ENCODE peak calls at places on chromosome 2, in eight cellular contexts. U is H1, Y is A549, W is HCT116, J is K562, G is GM12878, V is HepG2, B is endothelial cell of umbilical vein. A is an unnamed sample.

GRCh38 chr2:168217920-168218319 is 29.5 kb downstream of the STK39 start:
- DNase-seq in G (no peak), W (no peak), Y (no peak), B (no peak), J (no peak), V (no peak), U (no peak), A (peak)

GRCh38 chr2:38959938-38960608 is 70.4 kb downstream of the ARHGEF33 start:
- DNase-seq in W (no peak), G (no peak), B (peak), U (peak), J (no peak), V (no peak), Y (no peak), A (peak)

GRCh38 chr2:220533485-220533884 is 906.1 kb downstream of the SLC4A3 start:
- DNase-seq in V (peak), W (peak), B (no peak), J (peak), Y (peak), G (peak), U (no peak), A (peak)

GRCh38 chr2:26914286-26914962 is 56.0 kb upstream of the MAPRE3 start:
- DNase-seq in J (no peak), Y (no peak), B (no peak), V (no peak), W (no peak), U (no peak), G (no peak), A (no peak)

GRCh38 chr2:98478088-98478551 is 33.5 kb downstream of the INPP4A start:
- DNase-seq in W (no peak), Y (no peak), J (no peak), G (no peak), B (no peak), U (no peak), V (no peak), A (no peak)

GRCh38 chr2:237966565-237967462 is at the start of gene UBE2F:
- DNase-seq in W (peak), J (peak), G (peak), Y (peak), B (peak), V (peak), U (peak), A (peak)

GRCh38 chr2:238314576-238314975 is 5.7 kb upstream of the TRAF3IP1 start:
- DNase-seq in G (no peak), V (no peak), B (no peak), Y (no peak), W (no peak), U (no peak), J (no peak), A (no peak)

GRCh38 chr2:88054300-88055048 is 1.1 kb downstream of the KRCC1 start:
- DNase-seq in B (no peak), V (no peak), Y (no peak), W (no peak), J (peak), U (no peak), G (no peak), A (no peak)

GRCh38 chr2:42031783-42032620 is 15.8 kb upstream of the PKDCC start:
- DNase-seq in U (no peak), J (no peak), G (no peak), Y (no peak), B (no peak), W (no peak), V (no peak), A (no peak)

GRCh38 chr2:134927195-134927594 is 8.6 kb downstream of the CCNT2 start:
- DNase-seq in B (no peak), G (no peak), U (no peak), V (no peak), Y (peak), J (peak), W (no peak), A (peak)

GRCh38 chr2:20584637-20585321 is 66.1 kb downstream of the HS1BP3 start:
- DNase-seq in W (peak), G (no peak), J (no peak), Y (peak), B (peak), U (peak), V (peak), A (peak)

GRCh38 chr2:204706939-204707338 is 161.7 kb downstream of the PARD3B start:
- DNase-seq in G (no peak), Y (no peak), V (no peak), W (no peak), J (no peak), B (no peak), U (no peak), A (peak)

GRCh38 chr2:19617251-19617650 is 258.8 kb upstream of the OSR1 start:
- DNase-seq in V (no peak), Y (peak), U (no peak), W (no peak), J (no peak), G (no peak), B (no peak), A (no peak)

GRCh38 chr2:135547311-135547710 is 16.0 kb downstream of the R3HDM1 start:
- DNase-seq in J (no peak), B (no peak), G (no peak), V (no peak), W (no peak), Y (no peak), U (no peak), A (no peak)

GRCh38 chr2:136894007-136894634 is 128.8 kb downstream of the THSD7B start:
- DNase-seq in G (no peak), U (no peak), B (no peak), Y (no peak), W (no peak), V (no peak), J (no peak), A (no peak)

GRCh38 chr2:25290811-25291510 is 50.8 kb downstream of the DNMT3A start:
- DNase-seq in V (no peak), J (no peak), U (no peak), G (no peak), B (peak), W (no peak), Y (no peak), A (peak)

GRCh38 chr2:218270721-218271486 is 585 bp downstream of the PNKD start:
- DNase-seq in B (peak), G (no peak), Y (no peak), W (no peak), V (no peak), J (no peak), U (no peak), A (no peak)

GRCh38 chr2:18432999-18433398 is 127.5 kb downstream of the RDH14 start:
- DNase-seq in B (no peak), U (no peak), G (no peak), J (no peak), W (no peak), V (no peak), Y (no peak), A (no peak)

GRCh38 chr2:109063326-109063670 is 65.7 kb upstream of the SH3RF3 start:
- DNase-seq in B (no peak), W (no peak), J (no peak), Y (no peak), V (no peak), U (no peak), G (no peak), A (no peak)

GRCh38 chr2:144545787-144546186 is 25.9 kb upstream of the ZEB2 start:
- DNase-seq in Y (no peak), W (no peak), V (no peak), J (no peak), B (no peak), G (no peak), U (no peak), A (no peak)

GRCh38 chr2:144547512-144547911 is 27.6 kb upstream of the ZEB2 start:
- DNase-seq in W (no peak), B (no peak), J (no peak), V (no peak), G (no peak), Y (no peak), U (no peak), A (no peak)

GRCh38 chr2:144548532-144549191 is 28.7 kb upstream of the ZEB2 start:
- DNase-seq in U (no peak), Y (no peak), G (no peak), J (no peak), V (no peak), W (no peak), B (no peak), A (no peak)

GRCh38 chr2:144548088-144548487 is 28.2 kb upstream of the ZEB2 start:
- DNase-seq in B (no peak), G (no peak), Y (no peak), J (no peak), V (no peak), U (no peak), W (no peak), A (no peak)

GRCh38 chr2:144546933-144547332 is 27.0 kb upstream of the ZEB2 start:
- DNase-seq in J (no peak), W (no peak), Y (no peak), G (no peak), B (peak), V (no peak), U (no peak), A (peak)
- H3K4me2 ChIP-seq in J (no peak), W (no peak), Y (no peak), G (no peak), B (no peak), V (no peak), U (no peak), A (no peak)

DNA sequence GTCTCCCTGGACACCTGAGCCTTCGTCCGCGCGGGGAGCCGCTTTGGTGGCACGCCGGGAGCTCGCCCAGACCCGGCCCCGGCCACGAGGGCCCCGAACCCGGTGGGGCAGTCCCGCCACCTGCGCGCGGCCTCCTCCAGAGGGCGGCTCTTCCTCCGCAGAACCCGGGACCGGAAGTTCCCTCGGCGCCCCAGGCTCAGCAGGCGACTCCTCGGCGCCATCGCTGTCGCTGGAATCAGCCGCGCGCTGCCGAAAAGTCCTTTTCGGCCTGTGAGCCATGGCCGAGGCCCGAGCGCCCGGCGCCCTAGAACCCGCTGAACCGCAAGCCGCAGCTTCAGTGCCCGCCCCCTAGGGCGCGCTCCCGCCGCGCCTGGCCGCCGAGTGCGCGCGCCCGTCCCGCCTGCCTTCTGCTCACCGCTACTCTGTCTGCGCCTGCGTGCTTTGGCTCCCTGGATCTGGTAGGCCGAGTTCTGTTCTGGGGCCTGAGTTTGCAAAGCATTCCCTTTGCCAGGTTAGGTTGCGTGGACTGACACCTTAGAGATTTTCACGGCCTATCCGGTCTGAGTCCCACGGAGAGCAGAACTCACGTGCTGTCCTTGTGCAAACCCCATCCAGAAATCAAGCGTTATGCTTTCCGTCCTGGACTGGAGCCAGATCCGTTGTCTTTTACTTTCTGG is at the start of gene GCFC2:
- DNase-seq in J (peak), W (peak), B (peak), G (peak), Y (peak), V (peak), U (peak), A (peak)
- TF ChIP-seq POLR2A in J (peak), W (peak), B (peak), G (peak), Y (peak), V (peak), U (peak), A (peak)

GRCh38 chr2:9197916-9198315 is 8.7 kb upstream of the ASAP2 start:
- DNase-seq in U (no peak), W (no peak), J (no peak), V (no peak), B (no peak), G (no peak), Y (no peak), A (no peak)

GRCh38 chr2:9200634-9201015 is 6.0 kb upstream of the ASAP2 start:
- DNase-seq in B (no peak), U (no peak), V (no peak), G (no peak), Y (no peak), J (no peak), W (no peak), A (no peak)

GRCh38 chr2:9201185-9201891 is 5.3 kb upstream of the ASAP2 start:
- DNase-seq in B (peak), G (no peak), W (no peak), J (peak), U (no peak), V (no peak), Y (no peak), A (peak)

GRCh38 chr2:9203006-9203405 is 3.6 kb upstream of the ASAP2 start:
- DNase-seq in G (no peak), B (no peak), Y (no peak), W (no peak), J (no peak), V (no peak), U (no peak), A (no peak)

DNA sequence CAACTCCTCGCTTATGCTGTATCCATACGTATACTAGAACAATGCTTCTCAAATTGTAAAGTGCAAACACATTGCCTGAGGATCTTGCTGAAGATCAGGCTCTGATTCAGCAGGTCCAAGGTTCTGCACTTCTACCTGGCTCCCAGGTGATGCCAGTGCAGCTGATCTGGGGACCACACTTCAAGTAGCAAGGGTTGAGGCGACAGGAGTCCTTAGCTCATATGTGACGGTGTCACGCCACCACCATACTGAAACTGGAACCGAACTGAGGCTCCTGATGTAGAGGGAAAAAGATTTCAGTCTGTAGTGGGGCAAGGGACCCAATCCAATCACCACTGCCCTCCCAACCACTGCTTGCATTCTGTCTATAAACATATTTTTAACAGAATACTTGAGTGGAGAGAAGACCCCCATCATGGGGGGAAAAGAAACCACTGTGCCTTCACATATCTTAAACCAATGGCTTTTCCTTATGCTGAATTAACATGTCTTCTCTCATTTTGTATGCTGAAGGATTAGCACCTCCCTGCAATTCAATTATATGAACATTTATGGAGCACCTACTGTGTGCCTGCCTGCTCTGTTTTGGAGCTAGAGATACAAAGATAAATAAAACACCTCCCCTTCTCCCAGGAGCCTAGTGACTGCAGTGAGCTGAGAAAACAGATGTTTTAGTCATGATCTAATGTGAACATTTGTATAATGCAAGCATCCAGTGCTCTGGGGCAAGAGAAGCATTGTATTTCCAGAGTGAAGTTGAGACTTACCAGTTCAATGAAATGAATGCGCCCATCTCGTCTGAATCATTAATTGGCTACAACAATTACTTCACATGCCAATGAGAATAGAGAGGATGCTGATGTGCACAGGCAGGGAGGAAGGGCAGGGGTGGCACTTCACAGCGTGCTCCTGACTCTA is 6.6 kb upstream of the ASAP2 start:
- DNase-seq in Y (no peak), W (no peak), B (no peak), G (no peak), V (no peak), U (no peak), J (no peak), A (peak)
- H3K4me2 ChIP-seq in Y (no peak), W (no peak), B (no peak), G (no peak), V (no peak), U (no peak), J (no peak), A (peak)

DNA sequence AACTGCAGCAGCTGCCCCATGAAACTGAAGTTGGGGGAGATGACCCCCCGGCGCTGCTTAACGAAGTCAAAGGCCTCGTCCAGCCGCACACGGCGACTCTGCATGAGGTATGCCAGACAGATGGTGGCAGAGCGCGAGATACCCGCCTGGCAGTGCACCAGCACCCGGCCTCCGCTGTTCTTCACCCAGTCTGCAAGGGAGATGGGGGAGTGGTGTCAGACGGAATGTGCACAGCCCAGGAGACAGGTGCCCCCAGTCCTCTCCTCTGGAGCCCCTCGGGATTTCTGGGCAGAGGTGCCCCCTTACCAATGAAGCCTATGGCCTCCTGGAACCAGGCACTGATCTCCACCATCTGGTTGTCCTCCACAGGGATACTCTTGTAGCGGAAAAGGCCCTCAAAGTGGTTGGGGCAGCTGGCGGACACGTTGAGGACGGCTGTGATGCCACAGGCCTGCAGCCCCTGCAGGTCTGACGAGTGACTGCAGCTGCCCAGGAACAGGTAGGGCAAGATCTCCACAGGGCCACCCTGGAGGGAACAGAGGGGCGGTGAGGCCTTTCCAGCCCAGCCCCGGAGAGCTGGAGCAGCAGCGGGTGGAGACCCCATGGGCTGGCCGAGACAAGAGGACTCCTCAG is 1.3 kb downstream of the DUSP2 start:
- DNase-seq in G (no peak), V (no peak), W (peak), B (no peak), Y (peak), U (no peak), J (no peak), A (no peak)
- TF ChIP-seq POLR2A in G (no peak), V (no peak), W (no peak), B (no peak), Y (no peak), U (no peak), J (no peak), A (no peak)

DNA sequence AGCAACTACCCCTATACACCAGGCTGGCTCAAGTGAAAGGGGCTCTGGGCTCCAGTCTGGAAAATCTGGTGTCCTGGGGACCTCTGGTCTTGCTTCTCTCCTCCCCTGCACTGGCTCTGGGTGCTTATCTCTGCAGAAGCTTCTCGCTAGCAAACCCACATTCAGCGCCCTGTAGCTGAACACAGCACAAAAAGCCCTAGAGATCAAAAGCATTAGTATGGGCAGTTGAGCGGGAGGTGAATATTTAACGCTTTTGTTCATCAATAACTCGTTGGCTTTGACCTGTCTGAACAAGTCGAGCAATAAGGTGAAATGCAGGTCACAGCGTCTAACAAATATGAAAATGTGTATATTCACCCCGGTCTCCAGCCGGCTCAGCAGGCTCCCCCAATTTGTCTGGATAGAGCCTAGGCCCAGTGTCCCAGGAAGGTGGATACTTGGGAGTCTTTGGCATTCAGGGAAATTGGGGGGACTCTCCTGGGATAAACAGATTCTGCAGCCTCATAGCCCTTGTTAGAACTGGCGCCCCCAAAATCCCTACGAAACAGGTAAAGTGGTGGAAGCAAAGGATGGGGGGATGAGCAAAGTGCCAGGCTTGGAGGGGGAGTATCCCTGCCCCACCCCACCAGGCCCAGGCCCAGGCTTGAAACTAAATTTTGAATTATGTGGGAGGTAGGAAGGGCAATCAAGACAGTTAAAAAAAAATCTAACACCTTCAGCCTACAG is 2.4 kb upstream of the HOXD4 start:
- DNase-seq in Y (no peak), G (no peak), J (no peak), B (no peak), U (no peak), W (no peak), V (no peak), A (no peak)
- H3K4me2 ChIP-seq in Y (no peak), G (no peak), J (no peak), B (no peak), U (no peak), W (no peak), V (peak), A (no peak)

GRCh38 chr2:157257312-157258252 is at the start of gene GALNT5:
- DNase-seq in U (no peak), G (no peak), J (peak), W (no peak), V (no peak), B (no peak), Y (peak), A (peak)
- TF ChIP-seq POLR2A in U (no peak), G (no peak), J (peak), W (no peak), V (no peak), B (no peak), Y (no peak), A (peak)

GRCh38 chr2:112723995-112724394 is 3.2 kb downstream of the NT5DC4 start:
- DNase-seq in B (no peak), W (no peak), U (no peak), J (no peak), G (no peak), V (no peak), Y (no peak), A (no peak)

GRCh38 chr2:112727276-112728028 is 6.6 kb downstream of the NT5DC4 start:
- DNase-seq in V (no peak), G (no peak), U (no peak), B (no peak), J (no peak), W (no peak), Y (no peak), A (no peak)

GRCh38 chr2:112726487-112727190 is 5.8 kb downstream of the NT5DC4 start:
- DNase-seq in B (peak), W (peak), Y (peak), J (peak), U (peak), V (peak), G (peak), A (peak)

GRCh38 chr2:112724611-112725525 is 4.0 kb downstream of the NT5DC4 start:
- DNase-seq in J (peak), G (no peak), U (no peak), Y (peak), B (no peak), V (peak), W (no peak), A (no peak)

GRCh38 chr2:112725545-112726457 is 5.0 kb downstream of the NT5DC4 start:
- DNase-seq in W (peak), G (peak), V (peak), J (peak), B (no peak), U (no peak), Y (no peak), A (no peak)
- H3K4me2 ChIP-seq in W (peak), G (peak), V (peak), J (no peak), B (no peak), U (no peak), Y (peak), A (no peak)

A was measured in IMR-90.